ENCODE peak calls at places on chromosomes 12 and 14, in eight cellular contexts. O is neural crest cell, F is lower leg skin, H is fibroblast of the aortic adventitia, E is activated B cell treated with CpG ODN at 0.5 μM for 24 hours, W is lower lobe of right lung, Y is breast epithelium, A is SK-N-SH. U is an unnamed sample.

GRCh38 chr12:24661657-24662096 is 287.2 kb downstream of the BCAT1 start:
- DNase-seq in O (no peak), F (peak; percentile 23), H (peak; percentile 78), E (no peak), W (peak; percentile 82), Y (no peak), A (no peak), U (no peak)

GRCh38 chr12:1773937-1774655 is 46.3 kb upstream of the LRTM2 start:
- DNase-seq in O (no peak), F (no peak), H (no peak), E (no peak), W (no peak), Y (no peak), A (no peak), U (no peak)

GRCh38 chr14:61505815-61506809 is 184.7 kb downstream of the PRKCH start:
- DNase-seq in O (no peak), F (no peak), H (peak; percentile 67), E (no peak), W (no peak), Y (no peak), A (no peak), U (no peak)

GRCh38 chr14:47442206-47442605 is 233.2 kb downstream of the MDGA2 start:
- DNase-seq in O (no peak), F (no peak), H (no peak), E (no peak), W (no peak), Y (no peak), A (no peak), U (no peak)

GRCh38 chr12:56839489-56840442 is 76.6 kb downstream of the HSD17B6 start:
- DNase-seq in O (peak; percentile 30), F (peak; percentile 16), H (peak; percentile 41), E (no peak), W (peak; percentile 56), Y (no peak), A (peak; percentile 23), U (no peak)

GRCh38 chr12:69278814-69279782 is 39.7 kb downstream of the CPSF6 start:
- DNase-seq in O (no peak), F (no peak), H (no peak), E (no peak), W (no peak), Y (no peak), A (no peak), U (no peak)

GRCh38 chr14:74259513-74259912 is 20.3 kb downstream of the VSX2 start:
- DNase-seq in O (no peak), F (no peak), H (no peak), E (no peak), W (no peak), Y (no peak), A (no peak), U (no peak)

GRCh38 chr12:25084816-25085215 is 110.1 kb downstream of the DNAI7 start:
- DNase-seq in O (no peak), F (no peak), H (no peak), E (no peak), W (no peak), Y (no peak), A (no peak), U (no peak)

GRCh38 chr12:13371367-13371766 is 174.8 kb downstream of the EMP1 start:
- DNase-seq in O (no peak), F (no peak), H (no peak), E (no peak), W (no peak), Y (no peak), A (no peak), U (no peak)

GRCh38 chr14:61644834-61645233 is 50.5 kb upstream of the HIF1A start:
- DNase-seq in O (no peak), F (no peak), H (no peak), E (no peak), W (no peak), Y (no peak), A (peak; percentile 62), U (no peak)

GRCh38 chr14:57732886-57733285 is 133.0 kb downstream of the SLC35F4 start:
- DNase-seq in O (no peak), F (no peak), H (peak; percentile 65), E (no peak), W (no peak), Y (no peak), A (no peak), U (no peak)

DNA sequence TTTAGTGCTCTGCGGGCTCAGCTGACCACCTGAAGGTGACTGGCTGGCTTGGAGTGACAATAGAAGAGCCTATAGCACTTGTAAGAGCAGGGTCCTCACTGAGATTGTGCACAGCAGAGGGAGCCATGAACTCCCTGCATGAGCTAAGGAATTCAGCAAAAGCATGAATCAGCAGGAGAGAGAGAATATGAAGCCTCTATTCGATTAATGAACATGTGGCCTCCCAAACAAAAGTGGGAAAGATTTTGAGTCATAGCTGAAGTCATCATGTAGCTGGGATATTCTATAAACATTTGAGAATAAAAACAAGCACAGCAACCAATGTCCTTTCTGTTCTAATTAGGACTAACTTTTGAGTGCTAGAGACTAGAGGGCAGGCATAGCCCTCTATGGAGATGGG is 626.6 kb downstream of the DIO2 start:
- DNase-seq in O (no peak), F (no peak), H (peak; percentile 73), E (no peak), W (no peak), Y (no peak), A (no peak), U (no peak)
- TF ChIP-seq CTCF in O (no peak), F (no peak), H (peak; percentile 18), E (no peak), W (no peak), Y (no peak), A (peak; percentile 57), U (no peak)

GRCh38 chr14:96224480-96225096 is 19.9 kb downstream of the BDKRB2 start:
- DNase-seq in O (no peak), F (peak; percentile 60), H (peak; percentile 45), E (no peak), W (no peak), Y (no peak), A (no peak), U (no peak)

GRCh38 chr14:96221841-96222240 is 17.2 kb downstream of the BDKRB2 start:
- DNase-seq in O (no peak), F (no peak), H (no peak), E (no peak), W (no peak), Y (no peak), A (no peak), U (no peak)

GRCh38 chr14:96229315-96229714 is 24.7 kb downstream of the BDKRB2 start:
- DNase-seq in O (no peak), F (no peak), H (peak; percentile 42), E (no peak), W (no peak), Y (no peak), A (no peak), U (no peak)

GRCh38 chr14:96227428-96227827 is 22.8 kb downstream of the BDKRB2 start:
- DNase-seq in O (no peak), F (no peak), H (no peak), E (no peak), W (no peak), Y (no peak), A (no peak), U (no peak)

DNA sequence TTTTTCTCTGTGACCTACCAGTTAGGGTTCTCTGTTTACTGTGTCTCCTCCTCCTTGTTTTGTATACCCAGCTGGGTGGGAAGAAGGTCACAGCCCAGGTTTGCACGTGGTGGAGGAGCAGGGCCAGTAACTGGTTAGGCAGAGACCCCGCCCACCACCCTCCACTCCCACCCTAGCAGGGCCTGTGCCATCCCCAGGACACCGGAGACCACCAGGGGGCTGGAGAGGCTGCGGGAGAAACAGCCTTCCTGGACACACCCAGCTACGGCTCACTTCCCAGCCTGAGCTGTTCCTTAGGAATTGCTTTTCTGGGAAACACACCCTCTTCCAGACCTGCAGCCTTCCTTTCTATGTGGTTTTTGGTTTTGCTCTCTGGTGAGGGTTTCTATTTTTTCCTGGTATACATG is 21.1 kb downstream of the BDKRB2 start:
- DNase-seq in O (no peak), F (no peak), H (peak; percentile 79), E (no peak), W (no peak), Y (no peak), A (peak; percentile 60), U (peak; percentile 64)
- TF ChIP-seq CTCF in O (peak; percentile 19), F (no peak), H (peak; percentile 70), E (no peak), W (peak; percentile 6), Y (no peak), A (peak; percentile 36), U (no peak)

DNA sequence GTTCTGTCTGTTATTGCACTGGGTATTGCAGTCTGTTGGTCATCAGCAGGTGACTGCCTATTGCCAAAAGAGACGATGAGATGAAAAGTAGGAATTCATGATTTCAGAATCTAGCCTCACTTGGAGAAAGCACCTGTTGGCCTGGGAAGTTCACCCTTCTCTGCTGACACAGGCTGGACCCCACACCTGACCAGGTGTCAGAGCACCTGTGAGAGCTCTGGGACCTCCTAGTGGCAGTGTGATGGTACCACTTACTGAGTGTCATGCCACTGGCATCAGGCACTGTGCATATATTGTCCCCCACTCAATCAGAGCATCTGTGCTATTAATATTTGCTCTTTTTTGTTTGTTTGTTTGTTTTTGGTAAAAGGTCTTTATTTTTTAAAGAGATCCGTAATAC is 68.0 kb downstream of the RASSF3 start:
- DNase-seq in O (no peak), F (no peak), H (no peak), E (no peak), W (no peak), Y (no peak), A (no peak), U (no peak)
- TF ChIP-seq CTCF in O (no peak), F (no peak), H (no peak), E (no peak), W (no peak), Y (no peak), A (peak; percentile 15), U (no peak)

GRCh38 chr12:109716092-109716479 is 2.5 kb downstream of the FAM222A start:
- DNase-seq in O (no peak), F (no peak), H (no peak), E (no peak), W (no peak), Y (no peak), A (no peak), U (no peak)

GRCh38 chr12:109714913-109715244 is 1.3 kb downstream of the FAM222A start:
- DNase-seq in O (no peak), F (no peak), H (no peak), E (no peak), W (no peak), Y (no peak), A (peak; percentile 54), U (no peak)

GRCh38 chr12:109715310-109716091 is 1.9 kb downstream of the FAM222A start:
- DNase-seq in O (no peak), F (no peak), H (no peak), E (peak; percentile 29), W (no peak), Y (no peak), A (peak; percentile 87), U (no peak)

GRCh38 chr12:109713187-109713984 is at the start of gene FAM222A:
- DNase-seq in O (peak; percentile 94), F (peak; percentile 94), H (peak; percentile 93), E (peak; percentile 96), W (peak; percentile 96), Y (peak; percentile 96), A (peak; percentile 97), U (peak; percentile 94)

GRCh38 chr12:109714141-109714912 is 702 bp downstream of the FAM222A start:
- DNase-seq in O (peak; percentile 77), F (no peak), H (peak; percentile 14), E (peak; percentile 69), W (peak; percentile 77), Y (peak; percentile 74), A (peak; percentile 80), U (peak; percentile 80)
- TF ChIP-seq CTCF in O (peak; percentile 50), F (no peak), H (no peak), E (no peak), W (peak; percentile 11), Y (no peak), A (peak; percentile 22), U (no peak)

GRCh38 chr12:92898755-92899154 is 30.3 kb downstream of the EEA1 start:
- DNase-seq in O (no peak), F (no peak), H (peak; percentile 60), E (no peak), W (no peak), Y (no peak), A (no peak), U (no peak)
- TF ChIP-seq CTCF in O (no peak), F (no peak), H (no peak), E (no peak), W (no peak), Y (no peak), A (no peak), U (no peak)

U was measured in mesothelial cell of epicardium.